ENCODE peak calls at places on chromosomes 5 and 9, in seven cellular contexts. J, I, N, P, V, G and Q are unnamed samples.

GRCh38 chr9:135562235-135562745 is 734 bp downstream of the PAEP start:
- DNase-seq in J (no peak), I (no peak), N (no peak), P (no peak), V (no peak), G (no peak), Q (no peak)

GRCh38 chr5:178284095-178284675 is 51.6 kb upstream of the PHYKPL start:
- DNase-seq in J (no peak), I (no peak), N (no peak), P (peak; percentile 20), V (no peak), G (no peak), Q (peak; percentile 38)

GRCh38 chr5:79448336-79448735 is 65.6 kb downstream of the HOMER1 start:
- DNase-seq in J (no peak), I (no peak), N (no peak), P (no peak), V (no peak), G (peak; percentile 83), Q (no peak)

GRCh38 chr9:112792670-112793069 is 42.1 kb downstream of the SNX30 start:
- DNase-seq in J (no peak), I (no peak), N (no peak), P (no peak), V (no peak), G (no peak), Q (no peak)

GRCh38 chr9:101172671-101173070 is 144.1 kb downstream of the PLPPR1 start:
- DNase-seq in J (no peak), I (no peak), N (no peak), P (no peak), V (no peak), G (no peak), Q (no peak)

GRCh38 chr5:141492168-141492885 is 3.4 kb downstream of the PCDHGC5 start:
- DNase-seq in J (no peak), I (no peak), N (no peak), P (no peak), V (no peak), G (no peak), Q (no peak)

GRCh38 chr5:5584236-5584749 is 161.8 kb downstream of the ICE1 start:
- DNase-seq in J (no peak), I (no peak), N (no peak), P (no peak), V (no peak), G (no peak), Q (no peak)

GRCh38 chr5:95962475-95962773 is 773 bp upstream of the ELL2 start:
- DNase-seq in J (no peak), I (no peak), N (no peak), P (no peak), V (no peak), G (no peak), Q (no peak)

GRCh38 chr9:93668261-93668871 is 92.0 kb downstream of the PHF2 start:
- DNase-seq in J (no peak), I (peak; percentile 1), N (peak; percentile 6), P (no peak), V (peak; percentile 5), G (no peak), Q (peak; percentile 21)

GRCh38 chr5:149646564-149646963 is 65.3 kb downstream of the ARHGEF37 start:
- DNase-seq in J (no peak), I (no peak), N (no peak), P (peak; percentile 83), V (no peak), G (peak; percentile 33), Q (no peak)

GRCh38 chr5:7827602-7828001 is 23.3 kb downstream of the CFAP90 start:
- DNase-seq in J (no peak), I (no peak), N (no peak), P (no peak), V (no peak), G (peak; percentile 6), Q (no peak)

GRCh38 chr9:122382901-122383850 is 12.4 kb downstream of the PTGS1 start:
- DNase-seq in J (no peak), I (no peak), N (no peak), P (no peak), V (no peak), G (peak; percentile 25), Q (no peak)

GRCh38 chr5:172395483-172395882 is 58.8 kb downstream of the SH3PXD2B start:
- DNase-seq in J (no peak), I (peak; percentile 1), N (no peak), P (no peak), V (no peak), G (peak; percentile 41), Q (no peak)

GRCh38 chr9:120868339-120868675 is 8.7 kb downstream of the PHF19 start:
- DNase-seq in J (no peak), I (no peak), N (no peak), P (no peak), V (no peak), G (no peak), Q (no peak)

GRCh38 chr5:111929892-111930291 is 172.9 kb upstream of the NREP start:
- DNase-seq in J (no peak), I (peak; percentile 16), N (peak; percentile 21), P (no peak), V (peak; percentile 14), G (peak; percentile 95), Q (no peak)

GRCh38 chr9:6055213-6055612 is 39.8 kb upstream of the RANBP6 start:
- DNase-seq in J (no peak), I (peak; percentile 24), N (no peak), P (peak; percentile 77), V (no peak), G (peak; percentile 85), Q (peak; percentile 83)

GRCh38 chr5:38931731-38932130 is 85.9 kb downstream of the OSMR start:
- DNase-seq in J (no peak), I (no peak), N (no peak), P (no peak), V (no peak), G (peak; percentile 39), Q (no peak)

GRCh38 chr5:146048994-146049703 is 56.2 kb downstream of the PLAC8L1 start:
- DNase-seq in J (no peak), I (peak; percentile 52), N (peak; percentile 45), P (peak; percentile 23), V (no peak), G (peak; percentile 69), Q (peak; percentile 77)

GRCh38 chr9:129178579-129178909 is 483 bp upstream of the IER5L start:
- DNase-seq in J (no peak), I (no peak), N (no peak), P (no peak), V (no peak), G (no peak), Q (no peak)

GRCh38 chr9:136484153-136485048 is 1.6 kb upstream of the SEC16A start:
- DNase-seq in J (peak; percentile 64), I (peak; percentile 51), N (peak; percentile 33), P (no peak), V (no peak), G (no peak), Q (peak; percentile 45)

GRCh38 chr5:14059810-14060209 is 83.3 kb upstream of the TRIO start:
- DNase-seq in J (no peak), I (no peak), N (no peak), P (no peak), V (no peak), G (peak; percentile 34), Q (no peak)

GRCh38 chr9:125794708-125795107 is 47.5 kb downstream of the PBX3 start:
- DNase-seq in J (no peak), I (no peak), N (no peak), P (no peak), V (no peak), G (no peak), Q (no peak)

GRCh38 chr5:147822686-147823491 is 8.6 kb downstream of the SPINK1 start:
- DNase-seq in J (no peak), I (peak; percentile 59), N (peak; percentile 26), P (peak; percentile 77), V (no peak), G (peak; percentile 59), Q (peak; percentile 62)

GRCh38 chr5:176697929-176698520 is 50.7 kb downstream of the TSPAN17 start:
- DNase-seq in J (no peak), I (no peak), N (no peak), P (no peak), V (no peak), G (no peak), Q (no peak)

GRCh38 chr5:89087128-89087527 is 204.1 kb upstream of the MEF2C start:
- DNase-seq in J (no peak), I (no peak), N (no peak), P (no peak), V (no peak), G (no peak), Q (no peak)

GRCh38 chr9:21523021-21524014 is 41.2 kb upstream of the IFNE start:
- DNase-seq in J (no peak), I (no peak), N (no peak), P (no peak), V (no peak), G (no peak), Q (no peak)
- H3K9me3 ChIP-seq in J (no peaks in the 10 kb centered on the region), I (no peaks in the 10 kb centered on the region), N (no peaks in the 10 kb centered on the region), P (no peaks in the 10 kb centered on the region), V (no peaks in the 10 kb centered on the region), G (no peaks in the 10 kb centered on the region), Q (no peaks in the 10 kb centered on the region)

GRCh38 chr9:95087659-95088242 is 229.8 kb downstream of the FANCC start:
- DNase-seq in J (peak; percentile 69), I (no peak), N (no peak), P (peak; percentile 8), V (no peak), G (no peak), Q (peak; percentile 67)
- TF ChIP-seq CTCF in J (no peak), I (no peak), N (no peak), P (peak; percentile 59), V (peak; percentile 5), G (peak; percentile 11), Q (no peak)

DNA sequence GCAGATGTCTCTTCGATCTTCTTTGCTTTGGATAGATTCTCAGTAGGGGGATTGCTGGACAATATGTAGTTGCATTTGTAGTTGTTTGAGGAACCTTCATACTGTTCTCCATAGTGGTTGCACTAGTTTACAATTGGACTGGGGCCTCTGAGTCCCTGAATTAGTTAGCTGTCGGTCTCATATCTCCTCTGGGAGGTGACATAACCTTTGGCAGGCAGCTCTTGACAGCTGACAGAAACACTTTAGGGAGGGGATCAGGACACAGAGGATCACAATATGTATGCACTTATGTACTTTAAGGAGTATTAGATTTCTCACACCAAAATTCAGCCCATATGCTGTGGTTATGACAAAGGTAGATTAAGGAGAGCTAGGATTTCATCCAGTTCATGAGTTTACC is 1279.9 kb upstream of the DMAC1 start:
- DNase-seq in J (no peak), I (no peak), N (no peak), P (no peak), V (no peak), G (no peak), Q (no peak)
- H3K9me3 ChIP-seq in J (no peaks in the 10 kb centered on the region), I (no peaks in the 10 kb centered on the region), N (no peaks in the 10 kb centered on the region), P (no peaks in the 10 kb centered on the region), V (no peaks in the 10 kb centered on the region), G (no peaks in the 10 kb centered on the region), Q (peaks cover 6% of the 10 kb centered on the region)

DNA sequence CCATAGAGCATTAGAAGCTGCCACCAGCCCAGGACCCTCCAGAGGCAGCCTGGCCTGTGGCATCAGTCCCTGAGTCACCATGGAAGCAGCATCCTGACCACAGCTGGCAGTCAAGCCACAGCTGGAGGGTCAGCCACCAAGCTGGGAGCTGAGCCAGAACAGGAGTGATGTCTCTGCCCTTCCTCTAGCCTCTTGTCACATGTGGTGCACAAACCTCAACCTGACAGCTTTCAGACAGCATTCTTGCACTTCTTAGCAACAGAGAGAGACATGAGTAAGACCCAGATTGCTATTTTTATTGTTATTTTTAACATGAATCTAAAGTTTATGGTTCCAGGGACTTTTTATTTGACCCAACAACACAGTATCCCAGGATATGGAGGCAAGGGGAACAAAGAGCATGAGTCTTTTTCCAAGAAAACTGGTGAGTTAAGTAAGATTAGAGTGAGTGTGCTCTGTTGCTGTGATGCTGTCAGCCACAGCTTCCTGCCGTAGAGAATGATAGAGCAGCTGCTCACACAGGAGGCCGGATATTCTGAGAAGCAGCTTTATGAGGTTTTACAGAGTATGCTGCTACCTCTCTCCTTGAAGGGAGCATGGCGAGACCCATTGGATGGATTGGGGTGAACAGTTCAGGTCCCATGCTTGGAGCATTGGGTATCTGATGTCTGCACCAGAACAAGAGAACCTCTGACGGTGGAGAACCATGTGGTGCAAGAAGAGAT is 13.0 kb upstream of the CYFIP2 start:
- DNase-seq in J (no peak), I (no peak), N (no peak), P (peak; percentile 77), V (no peak), G (peak; percentile 18), Q (peak; percentile 49)
- TF ChIP-seq CTCF in J (no peak), I (no peak), N (no peak), P (no peak), V (no peak), G (no peak), Q (no peak)